ENCODE peak calls at places on chromosomes 4 and X, in five cellular contexts. H is thoracic aorta, P is choroid plexus epithelial cell, J is pancreas, O is GM23338. S is an unnamed sample.

GRCh38 chr4:69134471-69134870 is 38.2 kb downstream of the UGT2B7 start:
- DNase-seq in H (no peak), P (no peak), J (no peak), O (no peak), S (no peak)

GRCh38 chr4:20883231-20883630 is 183.0 kb downstream of the PACRGL start:
- DNase-seq in H (no peak), P (no peak), J (no peak), O (no peak), S (no peak)

GRCh38 chrX:2588049-2588448 is 87.3 kb upstream of the DHRSX start:
- DNase-seq in H (no peak), P (no peak), J (no peak), O (no peak), S (no peak)

GRCh38 chrX:115400960-115401359 is 111.4 kb downstream of the LUZP4 start:
- DNase-seq in H (no peak), P (no peak), J (no peak), O (peak; percentile 4), S (no peak)

GRCh38 chr4:174265917-174266316 is 17.6 kb downstream of the FBXO8 start:
- DNase-seq in H (no peak), P (peak; percentile 6), J (no peak), O (no peak), S (peak; percentile 82)

GRCh38 chrX:17567821-17568220 is 169.5 kb upstream of the SCML1 start:
- DNase-seq in H (no peak), P (no peak), J (no peak), O (no peak), S (no peak)

GRCh38 chr4:20095805-20096541 is 155.7 kb upstream of the SLIT2 start:
- DNase-seq in H (no peak), P (no peak), J (no peak), O (no peak), S (no peak)

GRCh38 chr4:86450861-86451260 is 91.0 kb upstream of the MAPK10 start:
- DNase-seq in H (no peak), P (no peak), J (no peak), O (peak; percentile 30), S (no peak)

GRCh38 chrX:40406330-40406859 is 174.4 kb upstream of the ATP6AP2 start:
- DNase-seq in H (no peak), P (no peak), J (no peak), O (no peak), S (peak; percentile 91)

GRCh38 chr4:74426101-74426500 is 18.8 kb upstream of the AREG start:
- DNase-seq in H (no peak), P (peak; percentile 95), J (no peak), O (no peak), S (no peak)

GRCh38 chrX:13272426-13272825 is 47.4 kb downstream of the ATXN3L start:
- DNase-seq in H (no peak), P (no peak), J (no peak), O (no peak), S (no peak)

GRCh38 chr4:948101-948935 is 16.1 kb downstream of the TMEM175 start:
- DNase-seq in H (no peak), P (peak; percentile 18), J (peak; percentile 68), O (no peak), S (no peak)

GRCh38 chr4:186161138-186161537 is 30.2 kb upstream of the CYP4V2 start:
- DNase-seq in H (no peak), P (no peak), J (no peak), O (peak; percentile 45), S (no peak)

GRCh38 chr4:96150501-96150900 is 310.6 kb downstream of the PDHA2 start:
- DNase-seq in H (no peak), P (peak; percentile 71), J (no peak), O (no peak), S (no peak)

GRCh38 chrX:1239681-1240142 is 27.3 kb upstream of the CRLF2 start:
- DNase-seq in H (peak; percentile 43), P (no peak), J (no peak), O (no peak), S (no peak)

GRCh38 chrX:69107231-69107739 is 58.0 kb downstream of the PJA1 start:
- DNase-seq in H (no peak), P (peak; percentile 30), J (no peak), O (peak; percentile 70), S (peak; percentile 51)

S was measured in NCI-H82.